ENCODE peak calls at places on chromosome 13, in four cellular contexts. U is heart right ventricle, X is tibial nerve, Q is breast epithelium. C is an unnamed sample.
A peak's percentile ranks its signal among the peaks of the same experiment; 100 is the strongest.

GRCh38 chr13:94548382-94549240 is 47.3 kb downstream of the TGDS start:
- DNase-seq in Q (no peak), X (peak; percentile 37), U (peak; percentile 47), C (peak; percentile 7)

GRCh38 chr13:47426126-47426849 is 529.4 kb upstream of the HTR2A start:
- DNase-seq in Q (no peak), X (no peak), U (no peak), C (peak; percentile 72)

GRCh38 chr13:81148822-81149221 is 807.9 kb upstream of the SPRY2 start:
- DNase-seq in U (no peak), Q (no peak), X (no peak), C (no peak)

GRCh38 chr13:27770809-27771208 is 21.5 kb upstream of the GSX1 start:
- DNase-seq in X (no peak), U (no peak), Q (no peak), C (no peak)

GRCh38 chr13:30739646-30740642 is 4.6 kb downstream of the ALOX5AP start:
- DNase-seq in X (no peak), Q (no peak), U (no peak), C (no peak)

GRCh38 chr13:88125055-88125454 is 453.9 kb downstream of the SLITRK5 start:
- DNase-seq in Q (no peak), X (no peak), U (no peak), C (no peak)

GRCh38 chr13:91312324-91312723 is 35.2 kb upstream of the MIR17HG start:
- DNase-seq in X (no peak), Q (no peak), U (no peak), C (no peak)

GRCh38 chr13:67554746-67555452 is 324.8 kb upstream of the PCDH9 start:
- DNase-seq in U (no peak), X (no peak), Q (no peak), C (no peak)

GRCh38 chr13:71865858-71866172 is 1.2 kb downstream of the DACH1 start:
- DNase-seq in Q (no peak), X (no peak), U (no peak), C (no peak)

GRCh38 chr13:33543631-33544030 is 258.1 kb upstream of the STARD13 start:
- DNase-seq in X (no peak), Q (no peak), U (no peak), C (no peak)
- H3K27ac ChIP-seq in X (peak overlapping the region; percentile 98), Q (peak overlapping the region; percentile 96), U (peak overlapping the region; percentile 93), C (peak overlapping the region; percentile 95)

GRCh38 chr13:26600345-26600761 is 42.9 kb downstream of the WASF3 start:
- DNase-seq in X (peak; percentile 41), Q (no peak), U (no peak), C (peak; percentile 17)
- H3K27ac ChIP-seq in X (peak overlapping the region; percentile 4), Q (no peak overlapping the region), U (no peak overlapping the region), C (peak overlapping the region; percentile 40)

DNA sequence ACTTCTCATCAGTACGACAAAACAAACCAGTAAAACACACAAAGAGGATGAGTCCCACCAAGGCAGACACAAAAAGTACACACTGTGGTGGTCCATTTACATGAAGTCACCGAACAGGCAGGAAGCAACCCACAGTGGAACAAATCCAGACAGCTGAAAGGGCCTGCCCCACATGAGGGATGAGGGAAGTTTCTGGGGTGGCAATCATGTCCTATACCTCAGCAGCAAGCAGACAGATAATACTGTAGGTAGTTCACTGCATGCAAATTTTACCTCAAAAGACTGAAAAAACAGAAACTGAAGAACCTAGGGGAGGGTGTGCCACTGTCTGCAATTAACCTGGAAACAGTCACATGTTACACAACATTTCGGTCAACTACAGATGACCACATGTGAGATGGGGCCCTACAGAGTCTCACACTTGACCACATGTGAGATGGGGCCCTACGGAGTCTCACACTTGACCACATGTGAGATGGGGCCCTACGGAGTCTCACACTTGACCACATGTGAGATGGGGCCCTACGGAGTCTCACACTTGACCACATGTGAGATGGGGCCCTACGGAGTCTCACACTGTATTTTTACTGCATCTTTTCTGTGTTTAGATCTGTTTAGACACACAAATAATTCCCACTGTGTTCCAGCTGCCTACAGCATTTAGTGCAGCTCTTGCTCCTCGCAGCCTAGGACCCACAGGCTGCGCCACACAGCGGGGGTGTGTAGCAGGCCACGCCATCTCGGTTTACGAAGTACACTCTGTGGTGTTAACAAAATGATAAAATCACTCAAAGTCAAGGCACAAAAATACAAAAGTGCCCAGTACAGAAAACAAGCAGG is 22.2 kb downstream of the PCID2 start:
- DNase-seq in Q (no peak), U (no peak), X (no peak), C (no peak)
- H3K27ac ChIP-seq in Q (no peak overlapping the region), U (no peak overlapping the region), X (peak overlapping the region; percentile 70), C (peak overlapping the region; percentile 47)

GRCh38 chr13:45417790-45418534 is at the start of gene SLC25A30:
- DNase-seq in X (peak; percentile 84), Q (peak; percentile 90), U (peak; percentile 96), C (peak; percentile 96)

GRCh38 chr13:45412274-45413049 is 5.7 kb downstream of the SLC25A30 start:
- DNase-seq in U (no peak), Q (no peak), X (no peak), C (peak; percentile 68)

GRCh38 chr13:45416521-45417125 is 1.6 kb downstream of the SLC25A30 start:
- DNase-seq in X (no peak), U (no peak), Q (no peak), C (no peak)

GRCh38 chr13:45413826-45414312 is 4.3 kb downstream of the SLC25A30 start:
- DNase-seq in Q (no peak), U (no peak), X (no peak), C (no peak)

DNA sequence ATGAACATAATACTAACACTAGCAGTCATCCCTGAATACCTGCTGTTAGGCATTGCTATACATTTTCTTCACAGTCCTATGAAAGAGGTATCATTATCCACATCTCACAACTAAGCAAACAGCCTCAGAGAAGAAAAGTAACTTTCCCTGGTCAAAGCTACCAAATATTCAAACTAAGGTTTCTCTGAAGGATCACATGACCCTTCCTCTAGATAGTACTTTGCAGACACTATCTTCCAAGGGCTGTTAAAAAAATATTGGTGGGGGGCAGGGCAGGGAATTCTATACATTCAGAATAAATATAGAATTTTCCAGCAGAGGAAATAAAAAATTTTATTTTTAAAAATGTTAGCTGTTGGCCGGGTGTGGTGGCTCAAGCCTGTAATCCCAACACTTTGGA is 3.1 kb downstream of the SLC25A30 start:
- DNase-seq in Q (no peak), U (no peak), X (no peak), C (no peak)
- H3K27ac ChIP-seq in Q (peak overlapping the region; percentile 91), U (no peak overlapping the region), X (peak overlapping the region; percentile 77), C (peak overlapping the region; percentile 99)

DNA sequence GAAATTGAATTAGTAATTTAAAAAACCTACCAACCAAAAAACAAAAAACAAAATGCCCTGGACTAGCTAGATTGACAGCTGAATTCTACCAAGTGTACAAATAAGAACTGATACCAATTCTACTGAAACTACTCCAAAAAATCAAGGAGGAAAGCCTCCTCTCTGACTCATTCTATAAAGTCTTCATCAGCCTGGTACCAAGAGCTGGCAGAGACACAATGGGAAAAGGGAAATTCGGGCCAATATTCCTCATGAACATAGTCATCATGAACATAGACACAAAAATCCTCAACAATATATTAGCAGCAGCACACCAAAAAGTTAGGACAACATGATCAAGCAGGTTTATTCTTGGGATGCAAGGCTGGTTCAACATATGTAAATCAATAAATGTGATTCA is 2667.7 kb upstream of the PCDH20 start:
- DNase-seq in U (no peak), X (no peak), Q (no peak), C (no peak)
- H3K27ac ChIP-seq in U (no peak overlapping the region), X (no peak overlapping the region), Q (no peak overlapping the region), C (no peak overlapping the region)

DNA sequence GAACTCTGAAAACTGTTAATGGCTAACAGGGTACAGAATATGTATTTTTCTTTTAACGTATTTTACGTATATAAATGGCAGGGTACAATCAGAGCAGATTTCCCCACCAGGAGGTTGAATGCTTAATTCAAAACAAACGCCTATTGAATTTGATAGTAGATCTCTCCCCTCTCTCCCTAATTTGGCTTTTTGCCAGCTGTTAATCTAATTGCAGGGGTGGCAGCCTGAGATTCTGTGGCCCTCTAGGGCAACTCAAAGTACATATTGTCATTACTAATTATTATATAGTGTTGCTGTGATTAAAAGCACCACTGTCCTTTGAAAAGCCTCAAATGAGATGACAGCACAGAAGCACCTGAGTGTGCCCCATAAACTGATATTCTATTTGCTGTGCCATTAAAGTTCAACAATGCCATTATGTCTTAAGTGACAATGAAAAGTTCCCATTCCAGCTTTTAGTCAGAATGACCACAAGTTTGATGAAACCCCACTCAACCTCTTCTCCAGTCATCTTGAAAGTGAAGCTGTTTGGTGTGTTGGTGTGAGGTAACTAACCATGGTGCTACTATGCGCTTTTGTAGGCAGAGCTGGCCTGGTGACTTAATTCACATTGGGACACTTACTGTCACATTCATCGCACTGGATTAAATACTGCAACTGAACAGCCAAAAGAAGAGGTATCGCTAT is 351.4 kb downstream of the KCNRG start:
- DNase-seq in X (no peak), U (no peak), Q (no peak), C (no peak)
- H3K27ac ChIP-seq in X (no peak overlapping the region), U (no peak overlapping the region), Q (peak overlapping the region; percentile 64), C (no peak overlapping the region)

GRCh38 chr13:99072356-99072755 is 94.5 kb upstream of the DOCK9 start:
- DNase-seq in Q (no peak), X (no peak), U (no peak), C (no peak)
- H3K27ac ChIP-seq in Q (no peak overlapping the region), X (no peak overlapping the region), U (no peak overlapping the region), C (no peak overlapping the region)

DNA sequence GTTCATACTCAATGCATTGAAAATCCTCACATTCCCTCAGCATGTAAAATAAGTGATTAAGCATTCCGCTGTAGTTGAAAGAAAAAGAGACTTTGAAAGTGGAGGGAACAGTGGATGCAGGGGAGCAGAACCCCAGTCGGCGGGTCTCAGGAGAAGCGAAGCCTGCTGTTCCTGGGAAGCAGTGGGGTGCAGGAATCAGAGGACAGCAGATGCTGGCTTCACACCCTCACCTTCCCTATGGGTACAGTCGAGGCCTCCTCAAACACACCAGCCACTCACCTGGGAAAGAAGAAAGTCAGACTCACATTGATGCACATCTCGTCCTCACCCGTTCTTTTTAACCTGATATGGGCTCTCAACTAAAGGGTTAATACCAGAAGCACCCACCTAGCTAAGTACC is 38.2 kb downstream of the COL4A2 start:
- DNase-seq in Q (no peak), X (no peak), U (no peak), C (no peak)
- H3K27ac ChIP-seq in Q (peak overlapping the region; percentile 84), X (no peak overlapping the region), U (no peak overlapping the region), C (no peak overlapping the region)

GRCh38 chr13:50915562-50915961 is 6.0 kb downstream of the RNASEH2B start:
- DNase-seq in U (no peak), X (no peak), Q (no peak), C (no peak)

GRCh38 chr13:50916701-50917184 is 7.2 kb downstream of the RNASEH2B start:
- DNase-seq in U (no peak), X (no peak), Q (no peak), C (peak; percentile 28)

GRCh38 chr13:50917572-50917971 is 8.0 kb downstream of the RNASEH2B start:
- DNase-seq in Q (no peak), X (no peak), U (no peak), C (no peak)

GRCh38 chr13:50921706-50922105 is 12.1 kb downstream of the RNASEH2B start:
- DNase-seq in Q (no peak), X (no peak), U (no peak), C (no peak)

DNA sequence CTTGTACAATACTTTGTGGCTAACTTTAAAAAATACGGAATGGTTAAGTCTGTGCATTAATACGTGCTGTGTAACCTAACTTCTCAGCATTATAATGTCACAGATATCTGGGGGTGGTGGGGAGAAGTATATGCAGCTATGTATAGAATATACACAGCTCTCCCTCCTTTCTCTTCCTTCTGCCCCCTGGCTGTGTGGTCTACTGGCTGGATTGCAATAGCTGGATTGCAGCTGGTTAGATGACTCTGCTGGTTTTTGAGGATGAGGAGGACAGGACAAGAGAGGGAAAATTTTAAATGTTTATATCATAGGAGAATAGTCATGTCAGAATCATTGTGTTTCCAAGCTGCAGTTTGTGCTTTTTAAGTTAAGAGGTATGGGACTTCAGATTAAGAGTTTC is 9.7 kb downstream of the RNASEH2B start:
- DNase-seq in U (no peak), X (no peak), Q (no peak), C (no peak)
- H3K27ac ChIP-seq in U (no peak overlapping the region), X (no peak overlapping the region), Q (no peak overlapping the region), C (no peak overlapping the region)

C was measured in gastrocnemius medialis.